ENCODE peak calls at places on chromosomes 13 and 19, in five cellular contexts. X, Y, O, R and P are unnamed samples.

GRCh38 chr13:23799945-23800344 is 89.3 kb downstream of the MIPEP start:
- DNase-seq in X (no peak), Y (no peak), O (no peak), R (no peak), P (no peak)

GRCh38 chr13:32284927-32285632 is 30.1 kb downstream of the ZAR1L start:
- DNase-seq in X (no peak), Y (no peak), O (no peak), R (no peak), P (no peak)

GRCh38 chr19:16496613-16496983 is 404 bp downstream of the C19orf44 start:
- DNase-seq in X (no peak), Y (no peak), O (no peak), R (no peak), P (peak; percentile 49)

GRCh38 chr19:46378268-46378667 is 31.4 kb downstream of the PPP5C start:
- DNase-seq in X (no peak), Y (no peak), O (no peak), R (peak; percentile 30), P (no peak)

GRCh38 chr13:63381078-63381859 is 1965.6 kb upstream of the PCDH20 start:
- DNase-seq in X (no peak), Y (no peak), O (no peak), R (no peak), P (no peak)

GRCh38 chr13:45396548-45397095 is 21.6 kb downstream of the SLC25A30 start:
- DNase-seq in X (no peak), Y (no peak), O (no peak), R (no peak), P (no peak)

GRCh38 chr19:2982983-2983350 is 5.6 kb downstream of the TLE6 start:
- DNase-seq in X (peak; percentile 81), Y (peak; percentile 94), O (no peak), R (peak; percentile 86), P (peak; percentile 96)

GRCh38 chr13:79295906-79296564 is 110.0 kb downstream of the RBM26 start:
- DNase-seq in X (no peak), Y (no peak), O (no peak), R (peak; percentile 19), P (no peak)

GRCh38 chr13:29925457-29925856 is 75.0 kb upstream of the UBL3 start:
- DNase-seq in X (peak; percentile 71), Y (peak; percentile 72), O (no peak), R (peak; percentile 90), P (peak; percentile 97)

GRCh38 chr19:33047422-33047821 is 17.3 kb downstream of the RHPN2 start:
- DNase-seq in X (no peak), Y (no peak), O (no peak), R (peak; percentile 92), P (no peak)

GRCh38 chr13:99150575-99151370 is 49.9 kb upstream of the UBAC2 start:
- DNase-seq in X (no peak), Y (no peak), O (no peak), R (no peak), P (no peak)

GRCh38 chr19:33400856-33401682 is 27.6 kb downstream of the CEBPG start:
- DNase-seq in X (no peak), Y (peak; percentile 39), O (no peak), R (no peak), P (peak; percentile 16)

GRCh38 chr19:13850910-13851753 is 25.8 kb upstream of the NANOS3 start:
- DNase-seq in X (peak; percentile 77), Y (peak; percentile 91), O (peak; percentile 73), R (peak; percentile 94), P (peak; percentile 97)

GRCh38 chr19:4678881-4679379 is 8.8 kb upstream of the MYDGF start:
- DNase-seq in X (no peak), Y (no peak), O (no peak), R (no peak), P (no peak)

GRCh38 chr19:1057185-1057857 is 9.6 kb upstream of the ARHGAP45 start:
- DNase-seq in X (no peak), Y (no peak), O (no peak), R (no peak), P (no peak)

GRCh38 chr13:101700598-101700997 is 248.1 kb downstream of the ITGBL1 start:
- DNase-seq in X (no peak), Y (no peak), O (no peak), R (no peak), P (no peak)

GRCh38 chr13:73259061-73259908 is 200.5 kb downstream of the KLF5 start:
- DNase-seq in X (no peak), Y (no peak), O (no peak), R (peak; percentile 28), P (no peak)

GRCh38 chr13:50228527-50228926 is 213.3 kb downstream of the KCNRG start:
- DNase-seq in X (no peak), Y (no peak), O (no peak), R (no peak), P (no peak)

GRCh38 chr13:79901336-79901735 is 420.4 kb downstream of the NDFIP2 start:
- DNase-seq in X (no peak), Y (no peak), O (no peak), R (no peak), P (no peak)

GRCh38 chr19:19865750-19866598 is at the start of gene ZNF253:
- DNase-seq in X (peak; percentile 94), Y (peak; percentile 98), O (peak; percentile 81), R (peak; percentile 97), P (peak; percentile 99)

GRCh38 chr19:1827566-1828278 is 15.6 kb upstream of the ATP8B3 start:
- DNase-seq in X (no peak), Y (no peak), O (no peak), R (no peak), P (no peak)

GRCh38 chr19:5892772-5893275 is 10.8 kb downstream of the NDUFA11 start:
- DNase-seq in X (no peak), Y (no peak), O (no peak), R (no peak), P (no peak)

GRCh38 chr19:54393381-54393780 is 21.9 kb upstream of the TTYH1 start:
- DNase-seq in X (no peak), Y (no peak), O (no peak), R (no peak), P (no peak)

DNA sequence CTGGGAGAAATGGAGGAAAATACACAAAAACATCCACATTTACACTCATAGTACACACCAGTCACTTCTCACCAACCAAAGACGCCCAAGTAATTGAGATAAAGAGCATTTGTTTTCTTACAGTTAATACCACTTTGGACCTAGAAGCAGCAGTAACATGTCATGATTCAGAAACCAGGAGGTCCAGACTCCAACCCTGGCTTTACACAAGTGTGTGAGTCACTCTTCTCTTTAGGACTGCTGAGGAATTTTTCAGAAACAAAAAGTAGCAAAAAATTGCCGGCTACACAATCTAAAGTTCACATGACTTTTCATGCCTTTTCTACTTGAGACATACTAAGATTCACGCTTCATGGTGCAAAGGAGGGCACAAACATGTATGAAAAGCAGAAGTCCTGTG is 42.1 kb downstream of the TUBGCP3 start:
- DNase-seq in X (no peak), Y (no peak), O (no peak), R (peak; percentile 51), P (no peak)
- H3K36me3 ChIP-seq in X (peaks cover 44% of the 10 kb centered on the region), Y (peaks cover 3% of the 10 kb centered on the region), O (peaks cover 34% of the 10 kb centered on the region), R (no peaks in the 10 kb centered on the region), P (peaks cover 60% of the 10 kb centered on the region)

GRCh38 chr19:48970923-48971395 is 5.8 kb downstream of the FTL start:
- DNase-seq in X (no peak), Y (no peak), O (peak; percentile 52), R (peak; percentile 93), P (peak; percentile 70)
- H3K36me3 ChIP-seq in X (peaks cover 52% of the 10 kb centered on the region), Y (no peaks in the 10 kb centered on the region), O (peaks cover 55% of the 10 kb centered on the region), R (no peaks in the 10 kb centered on the region), P (peaks cover 67% of the 10 kb centered on the region)

GRCh38 chr19:10913716-10914340 is 14.6 kb downstream of the YIPF2 start:
- DNase-seq in X (no peak), Y (no peak), O (no peak), R (no peak), P (no peak)
- H3K36me3 ChIP-seq in X (peaks cover 70% of the 10 kb centered on the region), Y (no peaks in the 10 kb centered on the region), O (peaks cover 33% of the 10 kb centered on the region), R (no peaks in the 10 kb centered on the region), P (peaks cover 65% of the 10 kb centered on the region)

DNA sequence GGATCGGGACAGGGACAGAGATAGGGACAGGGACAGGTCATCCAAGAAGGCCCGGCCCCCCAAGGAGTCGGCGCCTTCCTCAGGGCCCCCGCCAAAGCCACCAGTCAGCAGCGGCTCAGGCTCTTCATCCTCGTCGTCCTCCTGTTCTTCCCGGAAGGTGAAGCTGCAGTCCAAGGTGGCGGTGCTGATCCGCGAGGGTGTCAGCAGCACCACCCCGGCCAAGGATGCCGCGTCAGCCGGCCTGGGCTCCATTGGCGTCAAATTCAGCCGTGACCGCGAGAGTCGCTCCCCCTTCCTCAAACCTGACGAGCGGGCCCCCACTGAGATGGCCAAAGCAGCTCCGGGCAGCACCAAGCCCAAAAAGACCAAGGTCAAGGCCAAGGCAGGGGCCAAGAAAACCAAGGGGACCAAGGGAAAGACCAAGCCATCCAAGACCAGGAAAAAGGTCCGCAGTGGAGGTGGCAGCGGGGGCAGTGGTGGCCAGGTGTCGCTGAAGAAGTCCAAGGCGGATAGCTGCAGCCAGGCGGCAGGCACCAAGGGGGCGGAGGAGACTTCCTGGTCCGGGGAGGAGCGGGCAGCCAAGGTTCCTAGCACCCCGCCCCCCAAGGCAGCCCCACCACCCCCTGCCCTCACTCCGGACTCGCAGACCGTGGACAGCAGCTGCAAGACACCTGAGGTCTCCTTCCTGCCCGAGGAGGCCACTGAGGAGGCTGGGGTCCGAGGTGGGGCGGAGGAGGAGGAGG is 10.9 kb downstream of the SCAF1 start:
- DNase-seq in X (no peak), Y (no peak), O (no peak), R (no peak), P (no peak)
- H3K36me3 ChIP-seq in X (peaks cover 77% of the 10 kb centered on the region), Y (peaks cover 16% of the 10 kb centered on the region), O (peaks cover 69% of the 10 kb centered on the region), R (no peaks in the 10 kb centered on the region), P (peaks cover 68% of the 10 kb centered on the region)

DNA sequence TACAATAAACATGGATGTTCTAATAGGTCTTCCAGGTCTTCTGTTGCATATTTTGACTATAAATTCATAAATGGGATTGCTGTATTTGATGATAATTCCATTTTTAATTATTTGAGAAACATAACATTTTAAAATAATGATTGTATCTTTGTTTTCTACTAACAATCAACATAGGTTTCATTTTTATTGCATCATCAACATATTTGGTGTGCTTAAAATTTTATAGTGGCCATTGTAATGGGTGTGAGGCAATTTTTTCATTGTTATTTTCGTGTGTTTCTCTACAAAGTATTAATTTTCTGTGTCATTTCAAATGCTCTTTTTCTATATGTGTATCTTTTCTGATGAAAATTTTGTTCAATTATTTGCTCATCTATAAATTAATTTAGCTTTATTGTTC is 13.2 kb downstream of the ZNF493 start:
- DNase-seq in X (no peak), Y (no peak), O (no peak), R (no peak), P (no peak)
- H3K36me3 ChIP-seq in X (peaks cover 26% of the 10 kb centered on the region), Y (no peaks in the 10 kb centered on the region), O (peaks cover 49% of the 10 kb centered on the region), R (no peaks in the 10 kb centered on the region), P (peaks cover 73% of the 10 kb centered on the region)

GRCh38 chr19:40704491-40705361 is 12.0 kb downstream of the COQ8B start:
- DNase-seq in X (no peak), Y (no peak), O (no peak), R (no peak), P (no peak)
- H3K36me3 ChIP-seq in X (peaks cover 88% of the 10 kb centered on the region), Y (no peaks in the 10 kb centered on the region), O (peaks cover 34% of the 10 kb centered on the region), R (no peaks in the 10 kb centered on the region), P (peaks cover 35% of the 10 kb centered on the region)

DNA sequence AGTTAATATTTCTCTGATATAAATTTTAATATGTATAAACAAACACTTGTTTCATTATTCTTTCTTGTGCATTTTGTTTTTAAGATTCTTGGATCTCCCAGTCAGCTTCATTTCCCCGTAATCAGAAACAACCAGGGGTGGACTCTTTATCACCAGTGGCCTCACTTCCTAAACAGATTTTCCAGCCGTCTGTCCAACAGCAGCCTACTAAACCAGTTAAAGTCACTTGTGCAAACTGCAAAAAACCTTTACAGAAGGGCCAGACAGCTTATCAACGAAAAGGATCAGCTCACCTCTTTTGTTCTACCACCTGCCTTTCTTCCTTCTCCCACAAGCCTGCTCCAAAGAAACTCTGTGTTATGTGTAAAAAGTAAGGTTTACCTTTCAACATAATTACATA is 44.2 kb downstream of the ZMYM2 start:
- DNase-seq in X (no peak), Y (no peak), O (no peak), R (no peak), P (no peak)
- H3K36me3 ChIP-seq in X (peaks cover 31% of the 10 kb centered on the region), Y (peaks cover 8% of the 10 kb centered on the region), O (peaks cover 49% of the 10 kb centered on the region), R (peaks cover 10% of the 10 kb centered on the region), P (peaks cover 47% of the 10 kb centered on the region)